ENCODE peak calls at places on chromosomes 11 and 22, in five cellular contexts. I is ACHN, F is cerebellum, Y is T-helper 2 cell, G is AML-193. D is an unnamed sample.

GRCh38 chr22:44316393-44317162 is 3.8 kb upstream of the SHISAL1 start:
- DNase-seq in I (no peak), G (no peak), F (no peak), Y (no peak), D (no peak)

GRCh38 chr11:35116762-35117588 is 22.0 kb upstream of the CD44 start:
- DNase-seq in I (no peak), F (no peak), G (no peak), Y (no peak), D (peak)

GRCh38 chr11:36577859-36578258 is 10.1 kb downstream of the RAG1 start:
- DNase-seq in Y (no peak), I (no peak), G (no peak), F (no peak), D (peak)

GRCh38 chr11:65425971-65426838 is 3.6 kb downstream of the NEAT1 start:
- DNase-seq in Y (peak), I (peak), F (no peak), G (peak), D (peak)

GRCh38 chr11:118670063-118670462 is 9.4 kb downstream of the TREH start:
- DNase-seq in G (no peak), Y (no peak), I (no peak), F (no peak), D (no peak)

GRCh38 chr11:980438-981365 is 55.0 kb downstream of the AP2A2 start:
- DNase-seq in G (no peak), I (no peak), F (peak), Y (no peak), D (no peak)

GRCh38 chr22:31228425-31228824 is 16.3 kb downstream of the LIMK2 start:
- DNase-seq in F (no peak), I (no peak), G (no peak), Y (no peak), D (no peak)

GRCh38 chr11:91303754-91304153 is 920.9 kb upstream of the FAT3 start:
- DNase-seq in I (no peak), F (no peak), G (no peak), Y (no peak), D (peak)

GRCh38 chr22:44037519-44038370 is 13.6 kb downstream of the PARVB start:
- DNase-seq in Y (no peak), I (peak), F (no peak), G (no peak), D (peak)

GRCh38 chr11:117678651-117679407 is 118.2 kb downstream of the DSCAML1 start:
- DNase-seq in F (no peak), G (no peak), Y (no peak), I (no peak), D (no peak)

GRCh38 chr22:38314140-38314991 is 2.9 kb downstream of the CSNK1E start:
- DNase-seq in Y (no peak), G (no peak), I (no peak), F (no peak), D (peak)

GRCh38 chr11:126583101-126583500 is 227.6 kb downstream of the ST3GAL4 start:
- DNase-seq in I (no peak), F (peak), Y (no peak), G (no peak), D (no peak)

GRCh38 chr11:2775626-2776350 is 76.0 kb upstream of the KCNQ1OT1 start:
- DNase-seq in F (no peak), G (no peak), Y (no peak), I (no peak), D (no peak)

GRCh38 chr11:66853242-66854229 is 3.3 kb upstream of the LRFN4 start:
- DNase-seq in G (no peak), F (no peak), I (no peak), Y (no peak), D (no peak)

GRCh38 chr22:23268877-23269276 is 88.6 kb downstream of the BCR start:
- DNase-seq in G (no peak), Y (no peak), F (no peak), I (no peak), D (no peak)

GRCh38 chr22:45832959-45833580 is 143.9 kb downstream of the WNT7B start:
- DNase-seq in G (no peak), I (no peak), Y (no peak), F (no peak), D (no peak)

GRCh38 chr11:119029340-119030028 is 1.2 kb downstream of the SLC37A4 start:
- DNase-seq in G (no peak), F (no peak), Y (no peak), I (peak), D (no peak)

GRCh38 chr11:57213282-57214086 is 23.6 kb downstream of the APLNR start:
- DNase-seq in G (no peak), Y (no peak), F (no peak), I (no peak), D (peak)

GRCh38 chr22:21104126-21104691 is 58.5 kb downstream of the LRRC74B start:
- DNase-seq in G (no peak), I (peak), Y (no peak), F (no peak), D (no peak)

GRCh38 chr11:116062129-116062525 is 557.9 kb upstream of the CADM1 start:
- DNase-seq in I (no peak), G (no peak), Y (no peak), F (no peak), D (no peak)

GRCh38 chr11:10382518-10382917 is 72.5 kb upstream of the AMPD3 start:
- DNase-seq in F (no peak), G (no peak), I (peak), Y (no peak), D (no peak)

GRCh38 chr22:46966846-46967245 is 204.4 kb downstream of the TBC1D22A start:
- DNase-seq in I (no peak), F (no peak), G (no peak), Y (no peak), D (no peak)

GRCh38 chr11:85123752-85124231 is 503.4 kb downstream of the DLG2 start:
- DNase-seq in I (no peak), F (no peak), G (no peak), Y (no peak), D (no peak)

GRCh38 chr11:86515297-86516094 is 140.8 kb downstream of the CCDC81 start:
- DNase-seq in F (no peak), Y (no peak), I (no peak), G (no peak), D (peak)

GRCh38 chr11:19393119-19393518 is 152.4 kb upstream of the E2F8 start:
- DNase-seq in Y (no peak), I (no peak), G (no peak), F (no peak), D (no peak)

GRCh38 chr11:76808158-76808557 is 25.0 kb downstream of the TSKU start:
- DNase-seq in I (no peak), Y (no peak), F (no peak), G (no peak), D (no peak)

GRCh38 chr22:17013396-17014100 is 5.5 kb upstream of the GAB4 start:
- DNase-seq in I (no peak), F (no peak), G (no peak), Y (no peak), D (no peak)

GRCh38 chr11:1652026-1652425 is 22.5 kb downstream of the KRTAP5-5 start:
- DNase-seq in G (no peak), I (no peak), F (no peak), Y (no peak), D (no peak)

GRCh38 chr11:67996622-67997459 is 7.1 kb downstream of the UNC93B1 start:
- DNase-seq in G (no peak), I (no peak), Y (no peak), F (no peak), D (no peak)

GRCh38 chr22:49667236-49667635 is 160.4 kb downstream of the BRD1 start:
- DNase-seq in F (no peak), Y (no peak), I (no peak), G (peak), D (no peak)

GRCh38 chr11:2791139-2791520 is 91.3 kb upstream of the KCNQ1OT1 start:
- DNase-seq in F (no peak), Y (no peak), I (no peak), G (no peak), D (no peak)

GRCh38 chr11:116930177-116930576 is 92.8 kb upstream of the APOA1 start:
- DNase-seq in G (peak), Y (peak), I (no peak), F (no peak), D (peak)

D was measured in IMR-90.